ENCODE peak calls at places on chromosomes 13 and 19, in six cellular contexts. F is neuronal stem cell, Z is AG04449, B is Caco-2, N is cardiac fibroblast, P is fibroblast of the aortic adventitia. R is an unnamed sample.

GRCh38 chr19:13099073-13099999 is 3.3 kb downstream of the LYL1 start:
- DNase-seq in Z (no peak), N (peak; percentile 62), B (no peak), F (no peak), P (no peak), R (no peak)

GRCh38 chr13:93559718-93560117 is 333.1 kb downstream of the GPC6 start:
- DNase-seq in Z (no peak), N (peak; percentile 61), P (peak; percentile 45), F (no peak), B (no peak), R (peak; percentile 88)

GRCh38 chr13:100274942-100275506 is 186.1 kb downstream of the PCCA start:
- DNase-seq in F (no peak), Z (no peak), P (no peak), N (no peak), B (no peak), R (peak; percentile 60)

GRCh38 chr19:5949792-5950305 is 28.1 kb downstream of the RANBP3 start:
- DNase-seq in F (no peak), Z (no peak), N (no peak), B (no peak), P (no peak), R (no peak)

GRCh38 chr13:76223999-76224398 is 587.9 kb downstream of the LMO7 start:
- DNase-seq in N (no peak), B (no peak), Z (no peak), P (no peak), F (no peak), R (no peak)

GRCh38 chr13:42574011-42574410 is at the start of gene TNFSF11:
- DNase-seq in Z (no peak), N (peak; percentile 10), F (no peak), B (no peak), P (no peak), R (no peak)

GRCh38 chr13:68234278-68234677 is 1004.1 kb upstream of the PCDH9 start:
- DNase-seq in Z (no peak), N (peak; percentile 7), B (no peak), F (no peak), P (no peak), R (no peak)

GRCh38 chr19:7196721-7197168 is 97.5 kb downstream of the INSR start:
- DNase-seq in Z (no peak), N (peak; percentile 36), F (no peak), P (peak; percentile 61), B (no peak), R (no peak)

GRCh38 chr19:40771101-40771539 is 4.2 kb upstream of the MIA start:
- DNase-seq in P (no peak), N (no peak), F (no peak), Z (no peak), B (peak; percentile 49), R (no peak)

GRCh38 chr19:49064768-49065611 is at the start of gene NTF4:
- DNase-seq in B (peak; percentile 92), N (peak; percentile 28), Z (no peak), F (peak; percentile 71), P (no peak), R (no peak)

GRCh38 chr19:5801796-5802616 is 2.9 kb upstream of the NRTN start:
- DNase-seq in Z (no peak), N (peak; percentile 43), F (peak; percentile 71), B (no peak), P (no peak), R (no peak)

GRCh38 chr13:102838273-102838672 is 7.6 kb upstream of the ERCC5 start:
- DNase-seq in Z (no peak), F (no peak), P (no peak), N (no peak), B (no peak), R (no peak)

GRCh38 chr13:98434060-98434459 is 142.8 kb downstream of the STK24 start:
- DNase-seq in B (no peak), P (no peak), N (no peak), F (no peak), Z (no peak), R (no peak)

GRCh38 chr13:78802912-78803311 is 144.0 kb upstream of the OBI1 start:
- DNase-seq in F (no peak), Z (no peak), N (no peak), B (no peak), P (no peak), R (no peak)

GRCh38 chr19:325173-325936 is 19.2 kb downstream of the MIER2 start:
- DNase-seq in F (no peak), B (no peak), N (no peak), P (no peak), Z (no peak), R (no peak)

GRCh38 chr19:4103073-4103418 is 20.9 kb downstream of the MAP2K2 start:
- DNase-seq in B (no peak), F (no peak), N (no peak), Z (no peak), P (no peak), R (no peak)

GRCh38 chr13:35057858-35058257 is 115.8 kb downstream of the NBEA start:
- DNase-seq in F (no peak), N (no peak), Z (no peak), B (no peak), P (no peak), R (no peak)

GRCh38 chr19:4194353-4194752 is 11.9 kb downstream of the ANKRD24 start:
- DNase-seq in B (no peak), N (no peak), Z (no peak), F (no peak), P (no peak), R (no peak)

GRCh38 chr13:83882626-83882959 is 319 bp upstream of the SLITRK1 start:
- DNase-seq in P (no peak), B (no peak), N (no peak), F (no peak), Z (no peak), R (no peak)

GRCh38 chr13:100234524-100235136 is 145.7 kb downstream of the PCCA start:
- DNase-seq in B (no peak), P (peak; percentile 35), N (no peak), F (no peak), Z (no peak), R (no peak)

GRCh38 chr13:22726721-22727120 is 454.1 kb upstream of the SGCG start:
- DNase-seq in N (no peak), B (no peak), F (no peak), P (no peak), Z (no peak), R (no peak)

GRCh38 chr19:29630661-29631060 is 24.6 kb downstream of the POP4 start:
- DNase-seq in F (no peak), Z (no peak), N (no peak), P (no peak), B (no peak), R (no peak)

GRCh38 chr19:2064788-2065524 is 13.9 kb upstream of the MKNK2 start:
- DNase-seq in P (peak; percentile 38), N (no peak), F (no peak), B (no peak), Z (no peak), R (no peak)

GRCh38 chr13:86585826-86586225 is 786.6 kb upstream of the SLITRK6 start:
- DNase-seq in F (no peak), B (no peak), P (peak; percentile 90), N (peak; percentile 89), Z (no peak), R (peak; percentile 63)

GRCh38 chr13:59744747-59745394 is 418.9 kb downstream of the DIAPH3 start:
- DNase-seq in B (no peak), Z (no peak), P (peak; percentile 27), N (peak; percentile 14), F (no peak), R (no peak)

GRCh38 chr13:75222031-75222430 is 259.9 kb downstream of the TBC1D4 start:
- DNase-seq in Z (no peak), N (peak; percentile 76), B (no peak), P (peak; percentile 85), F (no peak), R (peak; percentile 46)

GRCh38 chr19:38691938-38692457 is 44.5 kb downstream of the ACTN4 start:
- DNase-seq in P (peak; percentile 98), N (peak; percentile 89), Z (no peak), F (no peak), B (no peak), R (peak; percentile 97)

GRCh38 chr13:30453727-30454126 is 12.0 kb downstream of the HMGB1 start:
- DNase-seq in N (no peak), Z (no peak), F (no peak), B (no peak), P (no peak), R (no peak)

GRCh38 chr19:35216833-35217707 is 11.5 kb downstream of the FAM187B start:
- DNase-seq in Z (no peak), P (no peak), N (no peak), B (peak; percentile 62), F (no peak), R (no peak)

GRCh38 chr19:4066682-4067395 is at the start of gene ZBTB7A:
- DNase-seq in F (no peak), B (peak; percentile 84), N (peak; percentile 80), Z (no peak), P (peak; percentile 70), R (no peak)

GRCh38 chr19:47096721-47097120 is 16.9 kb downstream of the ZC3H4 start:
- DNase-seq in N (no peak), Z (no peak), F (no peak), P (no peak), B (no peak), R (no peak)
- H3K4me3 ChIP-seq in N (no peak overlapping the region), Z (no peak overlapping the region), F (no peak overlapping the region), P (no peak overlapping the region), B (no peak overlapping the region), R (no peak overlapping the region)

GRCh38 chr19:17606786-17607185 is 51.3 kb downstream of the COLGALT1 start:
- DNase-seq in B (peak; percentile 48), Z (no peak), F (no peak), P (no peak), N (no peak), R (no peak)
- H3K4me3 ChIP-seq in B (peak overlapping the region; percentile 65), Z (no peak overlapping the region), F (peak overlapping the region; percentile 31), P (no peak overlapping the region), N (no peak overlapping the region), R (no peak overlapping the region)

GRCh38 chr19:45676851-45677263 is 8.8 kb downstream of the GIPR start:
- DNase-seq in P (no peak), Z (no peak), B (no peak), F (no peak), N (no peak), R (no peak)
- H3K4me3 ChIP-seq in P (no peak overlapping the region), Z (peak overlapping the region; percentile 34), B (peak overlapping the region; percentile 47), F (peak overlapping the region; percentile 71), N (no peak overlapping the region), R (peak overlapping the region; percentile 48)

DNA sequence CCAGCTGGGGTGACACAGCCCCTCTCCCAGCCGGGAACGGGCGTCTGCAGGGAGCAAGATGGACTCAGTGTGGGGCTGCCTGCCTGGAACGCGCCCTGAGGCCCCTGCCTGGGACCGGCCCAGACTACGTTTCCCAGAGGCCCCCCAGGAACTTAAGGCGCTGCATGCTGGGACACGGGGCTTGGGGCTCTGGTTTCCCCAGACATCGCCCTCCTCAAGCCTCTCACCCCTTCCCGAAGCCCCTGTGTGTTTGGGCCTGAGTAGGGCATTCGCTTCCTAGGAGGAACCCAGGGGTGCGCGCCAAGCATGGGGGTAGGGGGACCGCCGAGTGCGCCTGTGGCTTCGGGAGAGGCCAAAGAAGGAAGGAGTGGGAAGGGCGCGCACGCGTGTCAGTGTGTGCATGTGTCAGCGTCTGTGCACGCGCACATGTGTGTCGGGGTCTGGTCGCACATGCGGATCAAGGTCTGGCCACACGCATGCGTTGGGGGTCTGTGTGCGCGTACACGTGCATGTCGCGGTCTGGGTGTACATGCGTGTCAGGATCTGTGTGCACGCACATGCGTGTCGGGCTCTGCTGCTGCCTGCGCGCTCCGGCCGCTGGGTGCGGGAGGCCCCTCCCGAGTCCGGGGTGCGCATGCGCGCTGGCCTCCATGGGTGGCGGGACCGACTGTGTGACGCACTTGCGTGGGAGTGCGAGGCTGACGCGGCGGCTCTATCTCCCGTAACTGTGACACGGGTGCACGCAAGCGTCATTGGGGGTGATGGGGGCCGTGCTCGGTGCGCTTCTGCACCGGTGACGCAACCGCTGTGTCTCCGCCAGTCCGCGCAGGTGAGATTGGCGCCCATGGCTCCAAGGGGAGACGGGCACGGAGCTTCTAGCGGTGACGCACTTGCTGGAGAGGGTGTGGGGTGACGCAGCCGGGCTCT is 16.2 kb downstream of the ZNF331 start:
- DNase-seq in Z (no peak), P (peak; percentile 90), B (peak; percentile 90), N (peak; percentile 95), F (no peak), R (no peak)
- H3K4me3 ChIP-seq in Z (peak overlapping the region; percentile 74), P (peak overlapping the region; percentile 75), B (peak overlapping the region; percentile 68), N (peak overlapping the region; percentile 65), F (peak overlapping the region; percentile 78), R (peak overlapping the region; percentile 67)